ENCODE peak calls at places on chromosomes 16 and 17, in ten cellular contexts. J is fibroblast of pulmonary artery; E is tibial artery; Y is hepatic stellate cell; H is bronchial epithelial cell; D is neuronal stem cell; R is stimulated activated naive CD8-positive, alpha-beta T cell treated with anti-CD3 and anti-CD28 coated beads, Interleukin-15, Interleukin-2, amounts not matched to agents 100 U/mL and 50 U/mL, for 24 hours; K is NCI-H1694; B is stimulated activated CD4-positive, alpha-beta T cell treated with anti-CD3 and anti-CD28 coated beads, Interleukin-4, amount 100 ng/mL, for 24 hours; G is central memory CD4-positive, alpha-beta T cell. W is an unnamed sample.

GRCh38 chr16:30903596-30903995 is 7.2 kb downstream of the CTF1 start:
- DNase-seq in J (peak), E (peak), Y (peak), H (no peak), D (no peak), R (no peak), K (no peak), B (no peak), G (no peak), W (peak)

GRCh38 chr16:54931757-54932660 is 1.3 kb downstream of the IRX5 start:
- DNase-seq in J (no peak), E (no peak), Y (no peak), H (no peak), D (no peak), R (no peak), K (no peak), B (no peak), G (no peak), W (no peak)

GRCh38 chr17:51258756-51259573 is 884 bp downstream of the MBTD1 start:
- DNase-seq in J (peak), E (no peak), Y (no peak), H (no peak), D (no peak), R (peak), K (no peak), B (peak), G (no peak), W (peak)

GRCh38 chr17:77145635-77146632 is 5.2 kb downstream of the SEC14L1 start:
- DNase-seq in J (peak), E (peak), Y (peak), H (no peak), D (no peak), R (peak), K (no peak), B (no peak), G (no peak), W (no peak)

GRCh38 chr16:49405123-49405522 is 31.5 kb downstream of the C16orf78 start:
- DNase-seq in J (no peak), E (no peak), Y (no peak), H (no peak), D (no peak), R (no peak), K (no peak), B (no peak), G (no peak), W (no peak)

GRCh38 chr17:66177048-66177447 is 14.9 kb downstream of the CEP112 start:
- DNase-seq in J (no peak), E (no peak), Y (no peak), H (no peak), D (no peak), R (no peak), K (no peak), B (no peak), G (no peak), W (no peak)

GRCh38 chr16:20807822-20808207 is 1.5 kb downstream of the REXO5 start:
- DNase-seq in J (no peak), E (no peak), Y (no peak), H (no peak), D (no peak), R (no peak), K (no peak), B (no peak), G (no peak), W (no peak)

GRCh38 chr16:982152-983043 is 828 bp downstream of the SOX8 start:
- DNase-seq in J (no peak), E (no peak), Y (no peak), H (no peak), D (no peak), R (no peak), K (no peak), B (no peak), G (peak), W (no peak)